ENCODE peak calls at places on chromosomes 7 and 10, in five cellular contexts. I is K562, X is GM12878, F is SK-N-SH, M is HepG2. K is an unnamed sample.

GRCh38 chr10:114541081-114541833 is 116.8 kb downstream of the ABLIM1 start:
- DNase-seq in I (no peak), X (no peak), F (no peak), M (no peak), K (no peak)

GRCh38 chr10:100697070-100697469 is 48.3 kb upstream of the PAX2 start:
- DNase-seq in I (no peak), X (no peak), F (no peak), M (peak), K (no peak)

GRCh38 chr7:24622646-24623182 is 49.5 kb downstream of the PALS2 start:
- DNase-seq in I (no peak), X (no peak), F (no peak), M (no peak), K (no peak)

GRCh38 chr10:96910488-96911395 is 78.6 kb downstream of the LCOR start:
- DNase-seq in I (peak), X (peak), F (peak), M (peak), K (peak)

GRCh38 chr7:112886171-112886570 is 96.0 kb upstream of the TMEM168 start:
- DNase-seq in I (no peak), X (no peak), F (no peak), M (no peak), K (no peak)

GRCh38 chr7:76206633-76207032 is 4.9 kb downstream of the SRRM3 start:
- DNase-seq in I (no peak), X (no peak), F (peak), M (no peak), K (no peak)

GRCh38 chr10:62326134-62326533 is 48.0 kb upstream of the ZNF365 start:
- DNase-seq in I (no peak), X (no peak), F (peak), M (no peak), K (no peak)

GRCh38 chr10:47260505-47261111 is 39.4 kb upstream of the GDF10 start:
- DNase-seq in I (peak), X (no peak), F (peak), M (no peak), K (no peak)

GRCh38 chr10:129494176-129494575 is 27.1 kb downstream of the MGMT start:
- DNase-seq in I (no peak), X (no peak), F (no peak), M (no peak), K (no peak)

GRCh38 chr10:71090801-71091200 is 121.6 kb upstream of the UNC5B start:
- DNase-seq in I (no peak), X (no peak), F (no peak), M (no peak), K (no peak)

GRCh38 chr7:43639858-43640491 is 57.1 kb downstream of the STK17A start:
- DNase-seq in I (no peak), X (no peak), F (no peak), M (peak), K (no peak)

GRCh38 chr10:110636932-110637557 is 7.1 kb upstream of the RBM20 start:
- DNase-seq in I (no peak), X (no peak), F (peak), M (peak), K (no peak)

GRCh38 chr7:98771519-98772241 is 98.1 kb downstream of the TMEM130 start:
- DNase-seq in I (no peak), X (peak), F (no peak), M (peak), K (peak)

GRCh38 chr7:132815696-132816334 is 239.5 kb upstream of the PLXNA4 start:
- DNase-seq in I (peak), X (no peak), F (no peak), M (no peak), K (no peak)

GRCh38 chr7:54111850-54112249 is 430.3 kb upstream of the VSTM2A start:
- DNase-seq in I (no peak), X (no peak), F (no peak), M (no peak), K (no peak)

GRCh38 chr7:74291535-74291934 is 2.3 kb downstream of the CLIP2 start:
- DNase-seq in I (no peak), X (no peak), F (no peak), M (no peak), K (no peak)

GRCh38 chr10:111360260-111360925 is 283.6 kb downstream of the ADRA2A start:
- DNase-seq in I (no peak), X (peak), F (peak), M (peak), K (peak)

GRCh38 chr10:59018977-59019376 is 157.5 kb upstream of the PHYHIPL start:
- DNase-seq in I (no peak), X (no peak), F (no peak), M (no peak), K (no peak)

GRCh38 chr10:88270871-88271713 is 312.0 kb downstream of the RNLS start:
- DNase-seq in I (no peak), X (peak), F (no peak), M (no peak), K (no peak)

GRCh38 chr7:96187735-96188622 is 133.9 kb downstream of the SLC25A13 start:
- DNase-seq in I (no peak), X (no peak), F (no peak), M (no peak), K (no peak)

GRCh38 chr7:36604801-36605200 is 119.5 kb downstream of the AOAH start:
- DNase-seq in I (no peak), X (no peak), F (no peak), M (no peak), K (no peak)

GRCh38 chr10:73842349-73842748 is 31.0 kb upstream of the NDST2 start:
- DNase-seq in I (no peak), X (no peak), F (no peak), M (no peak), K (no peak)

GRCh38 chr10:98563811-98564210 is 117.1 kb upstream of the HPS1 start:
- DNase-seq in I (no peak), X (no peak), F (no peak), M (no peak), K (no peak)

GRCh38 chr7:157907091-157907490 is 570.3 kb downstream of the DNAJB6 start:
- DNase-seq in I (no peak), X (no peak), F (no peak), M (no peak), K (no peak)

GRCh38 chr7:7157887-7158271 is 24.5 kb upstream of the C1GALT1 start:
- DNase-seq in I (no peak), X (no peak), F (no peak), M (no peak), K (no peak)

GRCh38 chr7:24477807-24478655 is 95.2 kb upstream of the PALS2 start:
- DNase-seq in I (peak), X (no peak), F (no peak), M (peak), K (peak)

GRCh38 chr7:76069238-76069638 is 21.3 kb downstream of the MDH2 start:
- DNase-seq in I (peak), X (no peak), F (peak), M (no peak), K (peak)

GRCh38 chr7:9889557-9889956 is 1084.1 kb upstream of the PHF14 start:
- DNase-seq in I (no peak), X (no peak), F (no peak), M (no peak), K (no peak)

GRCh38 chr7:123673752-123674398 is 18.2 kb downstream of the LMOD2 start:
- DNase-seq in I (peak), X (no peak), F (no peak), M (no peak), K (no peak)

GRCh38 chr10:122357685-122358084 is 16.8 kb upstream of the PLEKHA1 start:
- DNase-seq in I (no peak), X (no peak), F (no peak), M (no peak), K (no peak)

GRCh38 chr7:32088336-32088975 is 18.2 kb upstream of the PDE1C start:
- DNase-seq in I (no peak), X (no peak), F (no peak), M (no peak), K (no peak)

GRCh38 chr7:47291461-47292051 is 290.4 kb downstream of the TNS3 start:
- DNase-seq in I (no peak), X (peak), F (no peak), M (no peak), K (no peak)

GRCh38 chr7:82841828-82842227 is 320.9 kb downstream of the PCLO start:
- DNase-seq in I (no peak), X (no peak), F (no peak), M (no peak), K (no peak)

GRCh38 chr7:116633131-116633988 is 38.6 kb upstream of the MET start:
- DNase-seq in I (no peak), X (peak), F (no peak), M (no peak), K (no peak)

GRCh38 chr7:155796381-155797261 is 15.6 kb downstream of the SHH start:
- DNase-seq in I (peak), X (no peak), F (peak), M (no peak), K (peak)

GRCh38 chr10:126387041-126387908 is 1.0 kb downstream of the ADAM12 start:
- DNase-seq in I (peak), X (no peak), F (peak), M (no peak), K (peak)

GRCh38 chr7:42614636-42615035 is 297.2 kb downstream of the C7orf25 start:
- DNase-seq in I (no peak), X (no peak), F (no peak), M (no peak), K (no peak)
- TF ChIP-seq FOXM1 in I (no peak), X (no peak), F (no peak), M (no peak), K (no peak)

DNA sequence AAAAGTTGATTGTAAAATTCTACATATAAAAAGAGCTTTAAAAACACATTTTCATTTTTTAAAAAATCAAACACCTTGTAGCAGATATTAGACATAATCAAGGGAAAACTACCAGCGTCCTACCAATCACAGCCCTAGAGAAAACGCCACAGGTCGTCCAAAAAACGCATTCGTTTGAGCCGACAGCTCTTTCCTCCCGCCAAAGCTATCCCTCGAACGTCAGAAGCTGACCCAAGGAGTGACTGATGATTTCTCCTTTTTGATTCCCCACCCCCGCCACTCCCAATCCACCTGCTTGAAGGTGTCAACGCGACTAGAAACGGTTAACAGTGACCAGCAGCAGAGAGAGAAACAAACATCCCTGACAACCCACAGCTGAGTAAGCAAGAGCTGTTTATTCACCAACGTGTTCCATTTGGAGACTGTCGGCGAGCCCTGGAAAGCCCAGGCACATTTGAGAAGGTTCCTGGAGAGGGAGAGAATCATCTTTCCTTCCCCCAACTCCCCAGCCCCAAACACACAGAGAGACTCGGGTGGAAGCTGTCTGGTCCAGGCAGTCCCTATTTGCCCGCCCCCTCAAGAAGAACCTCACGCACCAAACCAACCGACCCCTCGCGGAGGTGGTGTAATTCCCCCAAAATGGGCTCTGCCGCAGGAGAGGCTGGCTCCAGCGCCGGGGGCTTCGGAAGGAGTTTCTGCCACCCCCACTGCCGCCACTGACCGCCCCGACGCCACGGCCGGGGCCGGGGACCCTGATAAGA is 622 bp downstream of the CPEB3 start:
- DNase-seq in I (peak), X (no peak), F (no peak), M (peak), K (peak)
- TF ChIP-seq FOXM1 in I (no peak), X (no peak), F (no peak), M (no peak), K (no peak)

GRCh38 chr7:70647801-70648491 is 484.0 kb upstream of the GALNT17 start:
- DNase-seq in I (no peak), X (peak), F (no peak), M (no peak), K (no peak)
- TF ChIP-seq FOXM1 in I (no peak), X (no peak), F (no peak), M (no peak), K (no peak)

DNA sequence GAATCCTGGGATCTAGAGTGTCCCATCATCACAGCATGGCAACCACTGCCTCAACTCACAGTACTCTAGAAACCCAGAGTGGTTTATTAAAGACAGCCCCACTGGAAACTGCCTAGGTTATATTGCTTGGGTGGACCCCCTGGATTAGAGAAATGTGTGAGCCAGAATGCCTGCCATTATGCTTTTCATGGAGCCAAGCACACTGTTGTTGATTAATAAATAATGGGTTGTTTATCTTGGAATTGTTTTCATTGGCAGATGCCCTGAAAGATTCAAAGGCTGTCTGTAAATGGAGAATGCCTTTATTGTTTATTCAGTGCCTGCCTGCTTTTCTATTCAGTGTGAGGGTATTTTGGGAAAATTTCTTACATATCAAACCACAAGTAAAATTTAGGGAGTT is 52.1 kb downstream of the GNAI1 start:
- DNase-seq in I (no peak), X (no peak), F (peak), M (no peak), K (no peak)
- TF ChIP-seq FOXM1 in I (no peak), X (no peak), F (no peak), M (no peak), K (no peak)

GRCh38 chr10:93379366-93380042 is 102.6 kb downstream of the MYOF start:
- DNase-seq in I (no peak), X (no peak), F (no peak), M (no peak), K (no peak)
- TF ChIP-seq FOXM1 in I (no peak), X (no peak), F (no peak), M (no peak), K (no peak)

GRCh38 chr10:35562427-35562826 is 42.7 kb upstream of the GJD4 start:
- DNase-seq in I (no peak), X (no peak), F (no peak), M (no peak), K (no peak)

GRCh38 chr10:35563266-35563891 is 41.8 kb upstream of the GJD4 start:
- DNase-seq in I (peak), X (peak), F (peak), M (peak), K (peak)

GRCh38 chr10:35555962-35556930 is 48.9 kb upstream of the GJD4 start:
- DNase-seq in I (no peak), X (no peak), F (no peak), M (no peak), K (no peak)

GRCh38 chr10:35561670-35562069 is 43.5 kb upstream of the GJD4 start:
- DNase-seq in I (no peak), X (no peak), F (no peak), M (no peak), K (no peak)

DNA sequence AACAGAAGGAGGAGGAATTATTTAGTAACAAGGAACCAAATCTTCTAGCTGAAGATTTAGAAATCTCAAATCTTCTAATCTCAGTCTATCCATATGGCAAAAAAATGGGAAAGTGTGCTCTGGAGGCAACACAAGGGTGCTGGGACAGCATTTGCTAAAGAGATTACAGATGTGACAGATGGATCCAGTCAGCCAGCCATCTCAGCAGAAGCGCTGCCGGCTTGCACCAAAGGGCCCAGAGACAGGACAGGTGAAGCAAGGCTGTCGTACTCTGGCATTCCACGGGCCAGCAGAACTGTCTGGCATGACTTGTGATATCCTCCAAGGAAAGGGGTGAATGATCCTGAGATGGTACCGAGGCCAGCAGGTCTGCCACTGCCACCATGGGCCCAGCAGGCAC is 45.7 kb upstream of the GJD4 start:
- DNase-seq in I (no peak), X (no peak), F (no peak), M (no peak), K (no peak)
- TF ChIP-seq FOXM1 in I (no peak), X (no peak), F (no peak), M (no peak), K (no peak)

DNA sequence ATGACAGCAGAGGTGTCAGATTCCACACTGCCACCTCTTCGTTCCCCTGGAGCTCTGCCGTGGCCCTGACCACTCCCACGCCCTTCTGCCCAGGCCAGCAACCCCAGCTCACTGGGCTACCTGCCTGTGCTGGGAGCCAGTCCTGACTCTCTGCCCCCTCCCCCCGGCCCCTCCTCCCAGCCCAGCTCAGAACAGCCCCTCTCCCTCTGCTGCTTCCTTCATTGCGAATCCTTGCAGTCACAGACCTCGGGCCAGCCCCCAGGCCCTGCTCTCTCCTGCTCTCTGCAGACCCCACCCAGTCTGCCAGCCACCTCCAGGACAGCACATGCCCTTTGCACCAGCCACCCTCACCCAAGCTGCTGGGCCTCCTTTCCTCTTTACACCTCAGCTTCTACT is 60.4 kb downstream of the TCERG1L start:
- DNase-seq in I (no peak), X (no peak), F (no peak), M (no peak), K (no peak)
- TF ChIP-seq FOXM1 in I (no peak), X (no peak), F (no peak), M (no peak), K (no peak)

GRCh38 chr7:64562621-64563275 is at the start of gene ZNF680:
- DNase-seq in I (peak), X (peak), F (peak), M (peak), K (peak)
- TF ChIP-seq FOXM1 in I (no peak), X (no peak), F (no peak), M (no peak), K (no peak)

GRCh38 chr10:15324611-15325010 is 46.5 kb downstream of the FAM171A1 start:
- DNase-seq in I (no peak), X (no peak), F (no peak), M (no peak), K (no peak)

GRCh38 chr10:15321431-15322321 is 49.4 kb downstream of the FAM171A1 start:
- DNase-seq in I (no peak), X (no peak), F (peak), M (no peak), K (no peak)

GRCh38 chr10:15324113-15324512 is 47.0 kb downstream of the FAM171A1 start:
- DNase-seq in I (no peak), X (no peak), F (no peak), M (no peak), K (no peak)

GRCh38 chr10:15329437-15329836 is 41.7 kb downstream of the FAM171A1 start:
- DNase-seq in I (no peak), X (no peak), F (no peak), M (no peak), K (no peak)

GRCh38 chr10:15325243-15326002 is 45.7 kb downstream of the FAM171A1 start:
- DNase-seq in I (peak), X (no peak), F (no peak), M (no peak), K (no peak)
- TF ChIP-seq FOXM1 in I (no peak), X (no peak), F (no peak), M (no peak), K (no peak)